ENCODE peak calls at places on chromosomes 5 and 9, in seven cellular contexts. N, U, D, F, H, W and L are unnamed samples.
A peak's percentile ranks its signal among the peaks of the same experiment; 100 is the strongest.

GRCh38 chr9:90974643-90975245 is 173.1 kb downstream of the SYK start:
- DNase-seq in U (no peak), H (no peak), D (no peak), W (no peak), F (no peak), N (no peak), L (no peak)

GRCh38 chr5:72295539-72295938 is 24.5 kb downstream of the MRPS27 start:
- DNase-seq in N (no peak), W (no peak), U (no peak), D (no peak), H (no peak), F (no peak), L (no peak)

GRCh38 chr5:28862860-28863196 is 1824.4 kb upstream of the CDH9 start:
- DNase-seq in D (no peak), N (no peak), U (no peak), W (no peak), H (no peak), F (no peak), L (no peak)

GRCh38 chr5:442335-443238 is at the start of gene EXOC3:
- DNase-seq in F (peak; percentile 97), U (peak; percentile 66), D (peak; percentile 65), N (peak; percentile 81), W (peak; percentile 63), H (peak; percentile 59), L (peak; percentile 84)

GRCh38 chr5:155665371-155665770 is 651.8 kb downstream of the KIF4B start:
- DNase-seq in U (no peak), W (no peak), F (no peak), D (no peak), N (no peak), H (no peak), L (peak; percentile 11)

GRCh38 chr9:124257865-124258764 is at the start of gene NEK6:
- DNase-seq in D (peak; percentile 19), F (peak; percentile 83), W (peak; percentile 81), U (peak; percentile 9), N (no peak), H (no peak), L (peak; percentile 60)

GRCh38 chr9:93303258-93303771 is 119.4 kb downstream of the WNK2 start:
- DNase-seq in U (no peak), N (peak; percentile 5), W (no peak), D (no peak), H (no peak), F (peak; percentile 27), L (no peak)

GRCh38 chr9:136901516-136902258 is 15.4 kb downstream of the TRAF2 start:
- DNase-seq in U (peak; percentile 35), D (no peak), F (peak; percentile 88), N (no peak), W (peak; percentile 44), H (no peak), L (no peak)

GRCh38 chr5:45521067-45521466 is 175.1 kb downstream of the HCN1 start:
- DNase-seq in F (no peak), U (peak; percentile 28), W (peak; percentile 17), N (peak; percentile 72), H (peak; percentile 67), D (peak; percentile 28), L (peak; percentile 49)

GRCh38 chr9:120265791-120266190 is 314.2 kb downstream of the CDK5RAP2 start:
- DNase-seq in W (no peak), N (no peak), U (no peak), D (no peak), H (no peak), F (no peak), L (no peak)

GRCh38 chr9:130535818-130536521 is 43.4 kb upstream of the FUBP3 start:
- DNase-seq in U (peak; percentile 53), D (no peak), F (no peak), N (peak; percentile 34), H (no peak), W (peak; percentile 39), L (peak; percentile 41)

GRCh38 chr5:24232929-24233328 is 411.8 kb downstream of the CDH10 start:
- DNase-seq in D (no peak), H (no peak), F (no peak), N (no peak), W (no peak), U (no peak), L (no peak)

GRCh38 chr9:114777841-114778240 is 28.0 kb downstream of the TNFSF15 start:
- DNase-seq in F (no peak), N (no peak), H (no peak), U (no peak), W (peak; percentile 16), D (no peak), L (no peak)

GRCh38 chr5:164860896-164861295 is 1355.5 kb downstream of the MAT2B start:
- DNase-seq in H (no peak), N (no peak), W (no peak), F (no peak), D (no peak), U (no peak), L (no peak)

GRCh38 chr9:69168709-69169217 is 5.3 kb upstream of the TJP2 start:
- DNase-seq in D (no peak), N (peak; percentile 53), F (peak; percentile 74), W (peak; percentile 51), H (no peak), U (peak; percentile 21), L (no peak)

GRCh38 chr5:97778451-97778850 is 595.4 kb upstream of the RIOK2 start:
- DNase-seq in D (no peak), H (no peak), N (no peak), U (no peak), W (peak; percentile 45), F (no peak), L (no peak)

GRCh38 chr9:129838707-129839259 is 3.5 kb downstream of the USP20 start:
- DNase-seq in N (no peak), W (peak; percentile 79), U (peak; percentile 72), H (no peak), D (no peak), F (no peak), L (no peak)

DNA sequence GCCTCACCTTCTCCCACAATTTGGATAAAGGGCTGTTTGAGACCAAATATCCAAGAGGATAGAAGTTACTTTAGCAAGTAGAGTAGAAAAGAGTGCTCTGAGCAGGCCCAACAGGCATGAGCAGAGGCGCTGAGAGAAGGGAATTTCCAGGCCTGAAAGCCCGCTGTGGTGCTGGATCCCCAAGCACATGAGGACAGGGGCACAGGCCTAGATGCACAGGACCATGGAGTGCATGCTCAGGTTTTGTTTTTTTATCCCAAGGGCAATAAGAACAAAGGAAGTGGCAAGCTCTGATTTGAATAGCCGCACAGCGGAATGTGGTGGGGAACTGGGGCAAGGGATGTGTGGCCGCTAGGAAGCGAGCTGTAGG is 33.3 kb downstream of the OSMR start:
- DNase-seq in D (no peak), F (no peak), U (no peak), N (no peak), W (no peak), H (no peak), L (no peak)
- TF ChIP-seq CTCF in D (no peak), F (no peak), U (no peak), N (no peak), W (no peak), H (no peak), L (no peak)

GRCh38 chr9:82601272-82601835 is 461.6 kb downstream of the RASEF start:
- DNase-seq in W (peak; percentile 35), U (no peak), D (no peak), N (no peak), H (no peak), F (no peak), L (no peak)

GRCh38 chr9:82604947-82605656 is 457.8 kb downstream of the RASEF start:
- DNase-seq in U (peak; percentile 30), D (no peak), N (no peak), F (no peak), H (no peak), W (no peak), L (no peak)

GRCh38 chr9:82606071-82606470 is 456.9 kb downstream of the RASEF start:
- DNase-seq in U (no peak), H (no peak), F (no peak), W (no peak), D (no peak), N (no peak), L (no peak)

GRCh38 chr9:82605657-82606031 is 457.3 kb downstream of the RASEF start:
- DNase-seq in F (no peak), U (no peak), W (no peak), N (no peak), H (no peak), D (no peak), L (no peak)

DNA sequence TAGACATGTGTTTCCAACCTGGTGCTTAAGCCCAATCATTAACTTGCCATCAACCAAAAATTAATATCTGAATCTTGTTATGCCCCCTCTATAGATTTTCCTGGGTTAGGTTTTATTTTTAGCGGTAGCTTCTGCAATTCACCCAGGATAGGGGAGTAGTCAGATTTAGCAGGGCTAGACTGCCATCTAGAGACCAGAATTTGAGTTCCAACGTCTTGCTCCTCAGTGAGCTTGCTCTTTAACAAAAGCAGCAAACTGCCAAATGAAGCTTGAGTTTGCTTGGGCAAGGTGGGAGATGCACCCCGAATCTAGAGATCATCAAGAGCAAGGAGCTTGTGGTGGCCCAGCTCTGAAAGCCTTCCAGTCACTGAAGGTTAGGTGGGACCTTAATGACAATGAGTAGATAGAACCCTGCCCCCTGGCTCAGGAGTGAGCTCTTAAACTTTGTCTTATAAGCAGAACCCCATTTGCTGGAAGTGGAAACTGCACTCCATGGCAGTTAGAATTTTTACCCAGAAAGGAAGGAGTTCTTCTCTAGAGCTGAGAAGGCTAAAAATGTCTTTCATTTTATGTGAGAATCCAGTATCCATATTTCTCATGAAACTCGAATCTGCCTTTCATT is 456.1 kb downstream of the RASEF start:
- DNase-seq in U (peak; percentile 32), W (peak; percentile 72), D (peak; percentile 31), H (peak; percentile 62), N (peak; percentile 48), F (peak; percentile 7), L (peak; percentile 54)
- TF ChIP-seq CTCF in U (peak; percentile 34), W (peak; percentile 84), D (peak; percentile 72), H (peak; percentile 45), N (peak; percentile 30), F (peak; percentile 11), L (peak; percentile 56)

DNA sequence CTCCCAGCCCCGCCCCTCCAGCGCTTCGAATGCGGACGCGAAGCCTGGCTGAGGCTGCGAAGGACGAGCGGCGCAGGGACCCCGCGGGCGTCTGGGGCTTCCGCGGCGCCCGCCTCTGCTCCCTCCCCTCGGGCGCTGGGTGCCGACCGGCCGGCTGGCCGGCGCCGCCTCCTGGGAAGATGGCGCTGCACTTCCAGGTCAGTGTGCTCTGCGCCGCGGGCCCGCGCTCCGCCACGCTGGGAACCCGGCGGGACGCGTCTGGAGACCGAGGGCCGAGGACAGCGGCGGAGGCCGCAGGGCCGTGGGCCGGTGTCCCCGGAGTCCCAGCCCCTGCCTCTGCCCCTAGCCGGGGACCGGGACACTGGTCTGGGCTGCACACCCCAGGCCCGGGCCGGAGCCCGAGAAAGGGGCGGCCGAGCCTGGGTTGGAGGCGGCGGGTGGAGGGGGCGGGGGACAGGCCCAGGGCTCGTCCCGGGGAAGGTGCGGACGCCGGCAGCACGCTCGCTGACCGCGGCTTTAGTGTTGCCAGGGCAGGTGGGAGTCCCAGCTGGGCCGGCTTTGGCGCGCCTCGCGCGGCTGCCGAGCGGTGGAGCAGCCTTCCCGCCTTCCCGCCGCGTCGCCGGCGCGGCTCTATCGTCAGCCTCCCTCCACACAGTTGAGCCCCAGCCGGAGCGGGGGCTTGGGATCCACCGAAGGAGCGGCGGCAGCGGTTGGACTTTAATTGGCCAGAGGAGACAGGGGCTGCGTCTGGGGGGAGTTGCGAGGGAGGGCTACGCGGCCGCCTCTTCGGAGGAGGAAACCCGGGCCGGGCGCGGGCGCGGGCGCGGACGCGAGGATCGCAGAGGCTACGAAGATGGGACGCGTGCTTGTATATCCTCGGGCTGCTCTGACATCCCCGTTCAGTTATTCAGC is at the start of gene RANBP17:
- DNase-seq in W (peak; percentile 67), F (peak; percentile 80), N (peak; percentile 88), D (peak; percentile 48), H (peak; percentile 77), U (peak; percentile 74), L (peak; percentile 78)
- TF ChIP-seq CTCF in W (no peak), F (no peak), N (no peak), D (peak; percentile 8), H (no peak), U (no peak), L (no peak)

GRCh38 chr5:88021141-88021540 is 247.5 kb downstream of the TMEM161B start:
- DNase-seq in H (no peak), U (no peak), D (no peak), F (no peak), W (no peak), N (no peak), L (no peak)
- TF ChIP-seq CTCF in H (no peak), U (no peak), D (no peak), F (no peak), W (no peak), N (no peak), L (no peak)